ENCODE peak calls at places on chromosomes 6 and 20, in nine cellular contexts. M is upper lobe of right lung; E is renal cortical epithelial cell; T is fibroblast of mammary gland; F is progenitor cell of endocrine pancreas; Q is left kidney; J is activated CD4-positive, alpha-beta T cell treated with anti-CD3 and anti-CD28 coated beads for 4 hours; X is BE2C; U is glutamatergic neuron. R is an unnamed sample.

GRCh38 chr6:28794175-28795002 is 129.4 kb downstream of the TRIM27 start:
- DNase-seq in M (no peak), Q (peak), J (no peak), F (no peak), T (peak), U (no peak), X (no peak), E (peak), R (peak)

GRCh38 chr6:168326294-168327261 is 7.0 kb upstream of the DACT2 start:
- DNase-seq in U (no peak), J (no peak), T (no peak), F (no peak), Q (peak), E (peak), M (no peak), X (no peak), R (peak)

GRCh38 chr20:32474967-32475819 is 109.9 kb downstream of the NOL4L start:
- DNase-seq in U (peak), F (peak), Q (peak), E (peak), M (peak), X (peak), J (no peak), T (peak), R (peak)

GRCh38 chr6:14380421-14380820 is 262.8 kb downstream of the CD83 start:
- DNase-seq in M (no peak), T (no peak), F (no peak), Q (no peak), U (no peak), J (no peak), X (no peak), E (no peak), R (peak)

GRCh38 chr6:124517339-124517738 is 444.9 kb upstream of the RNF217 start:
- DNase-seq in E (no peak), T (no peak), U (no peak), X (no peak), F (no peak), J (no peak), Q (no peak), M (no peak), R (peak)

GRCh38 chr6:169955796-169956493 is 204.5 kb downstream of the ERMARD start:
- DNase-seq in M (peak), E (no peak), X (no peak), F (no peak), T (no peak), U (no peak), J (no peak), Q (no peak), R (no peak)

GRCh38 chr6:167706313-167707109 is 120.2 kb upstream of the AFDN start:
- DNase-seq in T (no peak), J (peak), M (peak), F (no peak), U (no peak), X (no peak), Q (no peak), E (no peak), R (no peak)

GRCh38 chr20:38875170-38875993 is 50.8 kb upstream of the FAM83D start:
- DNase-seq in T (no peak), F (no peak), E (no peak), J (peak), X (peak), M (no peak), Q (peak), U (no peak), R (no peak)

GRCh38 chr6:165660881-165661415 is 2.1 kb downstream of the PDE10A start:
- DNase-seq in F (no peak), J (no peak), U (no peak), Q (peak), E (no peak), X (no peak), T (no peak), M (no peak), R (peak)

GRCh38 chr6:16306334-16306733 is 67.9 kb downstream of the GMPR start:
- DNase-seq in F (no peak), Q (no peak), X (no peak), M (no peak), U (no peak), E (no peak), J (no peak), T (no peak), R (no peak)

GRCh38 chr20:1835126-1835525 is 60.1 kb upstream of the SIRPA start:
- DNase-seq in J (no peak), F (no peak), E (no peak), Q (no peak), M (no peak), T (no peak), U (no peak), X (no peak), R (no peak)

GRCh38 chr6:74598473-74599393 is 607.1 kb downstream of the COL12A1 start:
- DNase-seq in U (no peak), X (no peak), E (peak), J (no peak), Q (no peak), T (peak), F (no peak), M (no peak), R (no peak)

GRCh38 chr6:134908906-134909516 is 40.9 kb downstream of the ALDH8A1 start:
- DNase-seq in U (no peak), E (peak), M (no peak), X (peak), T (peak), F (no peak), J (no peak), Q (peak), R (no peak)

GRCh38 chr6:117629119-117629518 is 26.8 kb upstream of the GOPC start:
- DNase-seq in T (no peak), F (no peak), Q (no peak), M (no peak), J (no peak), X (no peak), E (peak), U (no peak), R (no peak)

GRCh38 chr6:13418838-13419237 is 68.6 kb downstream of the GFOD1 start:
- DNase-seq in F (no peak), U (no peak), E (no peak), X (no peak), T (no peak), Q (no peak), M (no peak), J (no peak), R (no peak)

GRCh38 chr6:147161974-147162495 is 42.2 kb upstream of the STXBP5 start:
- DNase-seq in U (no peak), X (no peak), Q (no peak), M (no peak), T (peak), E (no peak), F (no peak), J (no peak), R (no peak)

GRCh38 chr6:110357696-110358535 is at the start of gene METTL24:
- DNase-seq in F (peak), Q (peak), E (no peak), X (peak), T (no peak), U (peak), M (no peak), J (no peak), R (peak)

GRCh38 chr20:45206746-45207145 is at the start of gene SEMG1:
- DNase-seq in J (no peak), Q (no peak), T (no peak), F (no peak), U (no peak), E (no peak), M (no peak), X (no peak), R (no peak)

R was measured in neural progenitor cell.